ENCODE peak calls at places on chromosomes 2 and 18, in ten cellular contexts. E is activated T-cell treated with anti-CD3 and anti-CD28 coated beads, Interleukin-2, amount 50 U/mL, for 1 hour; O is NK-92 treated with Interleukin-12 subunit alpha and Interleukin-12 subunit beta, amount 100 ng/mL, for 24 hours; N is Daoy; I is neural progenitor cell; S is activated naive CD4-positive, alpha-beta T cell; X is NCI-H1092; J is right lobe of liver; W is head of caudate nucleus; M is GM13977. T is an unnamed sample.

GRCh38 chr2:219388845-219389156 is 1.1 kb upstream of the DNPEP start:
- DNase-seq in X (no peak), W (no peak), M (no peak), N (no peak), S (no peak), J (no peak), O (no peak), I (no peak), E (no peak), T (no peak)

GRCh38 chr2:83006991-83007390 is 1452.1 kb downstream of the SUCLG1 start:
- DNase-seq in J (no peak), O (no peak), W (no peak), M (no peak), S (no peak), X (no peak), N (no peak), E (no peak), I (no peak), T (no peak)

GRCh38 chr2:128310761-128311160 is 7.9 kb downstream of the HS6ST1 start:
- DNase-seq in I (no peak), E (peak; percentile 13), M (no peak), J (no peak), S (no peak), N (no peak), O (no peak), W (peak; percentile 8), X (no peak), T (no peak)

GRCh38 chr2:228545041-228545440 is 363.6 kb upstream of the SPHKAP start:
- DNase-seq in X (no peak), O (no peak), S (no peak), I (no peak), M (no peak), N (no peak), E (no peak), W (no peak), J (no peak), T (no peak)

GRCh38 chr2:190410171-190410570 is 2.0 kb downstream of the MFSD6 start:
- DNase-seq in S (no peak), E (no peak), M (no peak), X (no peak), J (no peak), N (no peak), O (no peak), W (no peak), I (no peak), T (no peak)

GRCh38 chr2:241861264-241861663 is 2.6 kb upstream of the PDCD1 start:
- DNase-seq in N (no peak), S (no peak), E (no peak), I (no peak), J (no peak), O (no peak), W (no peak), M (no peak), X (no peak), T (no peak)

GRCh38 chr18:79203017-79203605 is 133.9 kb downstream of the ATP9B start:
- DNase-seq in E (no peak), S (no peak), W (no peak), N (peak; percentile 49), I (no peak), M (no peak), O (peak; percentile 17), X (no peak), J (no peak), T (no peak)

GRCh38 chr2:69544951-69545350 is 98.6 kb downstream of the AAK1 start:
- DNase-seq in M (no peak), J (no peak), I (no peak), N (no peak), W (no peak), O (no peak), X (no peak), S (no peak), E (no peak), T (no peak)